ENCODE peak calls at places on chromosomes 11 and 22, in five cellular contexts. G is H1, Z is HCT116, F is transverse colon, V is K562. A is an unnamed sample.
A peak's percentile ranks its signal among the peaks of the same experiment; 100 is the strongest.

GRCh38 chr11:111555255-111555654 is 14.7 kb downstream of the LAYN start:
- DNase-seq in G (no peak), F (no peak), Z (no peak), V (no peak), A (no peak)

GRCh38 chr11:74929431-74930363 is 19.2 kb downstream of the XRRA1 start:
- DNase-seq in V (peak; percentile 51), Z (peak; percentile 81), G (peak; percentile 66), F (peak; percentile 67), A (peak; percentile 77)

GRCh38 chr11:69123593-69124545 is 31.9 kb upstream of the SMIM38 start:
- DNase-seq in G (peak; percentile 63), Z (no peak), F (no peak), V (no peak), A (no peak)

GRCh38 chr11:8586805-8587204 is 7.2 kb downstream of the STK33 start:
- DNase-seq in F (no peak), G (no peak), Z (no peak), V (no peak), A (no peak)

GRCh38 chr11:68998390-68998911 is 14.6 kb downstream of the MRGPRF start:
- DNase-seq in G (no peak), Z (no peak), V (no peak), F (peak; percentile 24), A (no peak)

GRCh38 chr11:69912911-69913451 is 93.8 kb upstream of the FGF3 start:
- DNase-seq in V (peak; percentile 36), Z (no peak), G (peak; percentile 50), F (peak; percentile 27), A (no peak)

GRCh38 chr11:129861702-129862107 is 33.7 kb downstream of the NFRKB start:
- DNase-seq in V (no peak), Z (peak; percentile 61), F (peak; percentile 72), G (no peak), A (peak; percentile 89)

GRCh38 chr22:41526226-41526531 is 18.1 kb downstream of the POLR3H start:
- DNase-seq in F (no peak), Z (no peak), G (no peak), V (no peak), A (no peak)

GRCh38 chr22:29457730-29458129 is 19.3 kb downstream of the RFPL1 start:
- DNase-seq in Z (peak; percentile 70), G (peak; percentile 70), F (peak; percentile 13), V (peak; percentile 69), A (no peak)

GRCh38 chr11:94513091-94513490 is 830 bp downstream of the C11orf97 start:
- DNase-seq in F (peak; percentile 38), G (no peak), V (no peak), Z (no peak), A (no peak)

GRCh38 chr11:128908391-128909246 is 17.5 kb downstream of the KCNJ5 start:
- DNase-seq in G (no peak), V (no peak), Z (peak; percentile 45), F (peak; percentile 63), A (peak; percentile 78)

GRCh38 chr11:72742522-72743320 is 9.5 kb downstream of the ARAP1 start:
- DNase-seq in G (no peak), V (no peak), F (no peak), Z (no peak), A (no peak)

GRCh38 chr11:119846374-119846773 is 117.4 kb upstream of the NECTIN1 start:
- DNase-seq in V (no peak), F (no peak), G (no peak), Z (no peak), A (no peak)

GRCh38 chr11:94171693-94172440 is 43.2 kb downstream of the PANX1 start:
- DNase-seq in Z (peak; percentile 16), F (peak; percentile 34), G (peak; percentile 83), V (peak; percentile 84), A (peak; percentile 52)

GRCh38 chr11:22244986-22245592 is 52.2 kb downstream of the ANO5 start:
- DNase-seq in G (no peak), Z (peak; percentile 15), V (no peak), F (peak; percentile 10), A (peak; percentile 47)

GRCh38 chr11:32316232-32316631 is 119.1 kb downstream of the WT1 start:
- DNase-seq in V (no peak), Z (no peak), F (no peak), G (no peak), A (no peak)

GRCh38 chr11:61189933-61190332 is 13.4 kb upstream of the PGA3 start:
- DNase-seq in Z (no peak), V (no peak), G (no peak), F (no peak), A (no peak)

GRCh38 chr11:10622957-10623787 is 54.7 kb upstream of the LYVE1 start:
- DNase-seq in F (no peak), V (no peak), G (peak; percentile 28), Z (no peak), A (no peak)

GRCh38 chr22:17368727-17369552 is at the start of gene CECR2:
- DNase-seq in F (peak; percentile 21), G (peak; percentile 84), Z (peak; percentile 34), V (peak; percentile 86), A (no peak)

GRCh38 chr11:63670738-63671321 is 346 bp downstream of the ATL3 start:
- DNase-seq in G (peak; percentile 66), F (peak; percentile 78), V (no peak), Z (no peak), A (peak; percentile 72)

GRCh38 chr11:9004310-9004945 is 627 bp upstream of the NRIP3 start:
- DNase-seq in G (peak; percentile 81), Z (no peak), V (no peak), F (peak; percentile 23), A (no peak)

GRCh38 chr11:112784323-112785073 is 176.7 kb upstream of the NCAM1 start:
- DNase-seq in Z (no peak), F (peak; percentile 32), V (peak; percentile 14), G (no peak), A (no peak)

GRCh38 chr22:32695451-32695891 is 106.0 kb upstream of the TIMP3 start:
- DNase-seq in F (no peak), Z (peak; percentile 21), G (no peak), V (no peak), A (no peak)

GRCh38 chr11:90639687-90640086 is 416.8 kb upstream of the CHORDC1 start:
- DNase-seq in F (no peak), G (no peak), Z (no peak), V (no peak), A (no peak)

GRCh38 chr11:78313181-78313788 is 104.3 kb downstream of the GAB2 start:
- DNase-seq in G (no peak), F (peak; percentile 52), Z (peak; percentile 10), V (no peak), A (peak; percentile 31)

GRCh38 chr22:42269407-42270177 is 861 bp downstream of the TCF20 start:
- DNase-seq in F (peak; percentile 84), G (peak; percentile 84), V (peak; percentile 63), Z (peak; percentile 48), A (peak; percentile 80)

GRCh38 chr22:17369553-17370035 is 334 bp downstream of the CECR2 start:
- DNase-seq in G (peak; percentile 71), Z (no peak), V (peak; percentile 17), F (peak; percentile 14), A (no peak)

GRCh38 chr11:43579919-43580276 is 100.6 kb upstream of the HSD17B12 start:
- DNase-seq in Z (no peak), V (peak; percentile 17), F (no peak), G (peak; percentile 77), A (no peak)

GRCh38 chr11:43582024-43582836 is 98.3 kb upstream of the HSD17B12 start:
- DNase-seq in V (no peak), Z (no peak), F (no peak), G (peak; percentile 55), A (no peak)

GRCh38 chr11:43582837-43583462 is 97.6 kb upstream of the HSD17B12 start:
- DNase-seq in V (no peak), F (no peak), G (peak; percentile 63), Z (no peak), A (no peak)

GRCh38 chr11:43580735-43581369 is 99.7 kb upstream of the HSD17B12 start:
- DNase-seq in F (no peak), Z (no peak), G (peak; percentile 76), V (peak; percentile 64), A (no peak)

DNA sequence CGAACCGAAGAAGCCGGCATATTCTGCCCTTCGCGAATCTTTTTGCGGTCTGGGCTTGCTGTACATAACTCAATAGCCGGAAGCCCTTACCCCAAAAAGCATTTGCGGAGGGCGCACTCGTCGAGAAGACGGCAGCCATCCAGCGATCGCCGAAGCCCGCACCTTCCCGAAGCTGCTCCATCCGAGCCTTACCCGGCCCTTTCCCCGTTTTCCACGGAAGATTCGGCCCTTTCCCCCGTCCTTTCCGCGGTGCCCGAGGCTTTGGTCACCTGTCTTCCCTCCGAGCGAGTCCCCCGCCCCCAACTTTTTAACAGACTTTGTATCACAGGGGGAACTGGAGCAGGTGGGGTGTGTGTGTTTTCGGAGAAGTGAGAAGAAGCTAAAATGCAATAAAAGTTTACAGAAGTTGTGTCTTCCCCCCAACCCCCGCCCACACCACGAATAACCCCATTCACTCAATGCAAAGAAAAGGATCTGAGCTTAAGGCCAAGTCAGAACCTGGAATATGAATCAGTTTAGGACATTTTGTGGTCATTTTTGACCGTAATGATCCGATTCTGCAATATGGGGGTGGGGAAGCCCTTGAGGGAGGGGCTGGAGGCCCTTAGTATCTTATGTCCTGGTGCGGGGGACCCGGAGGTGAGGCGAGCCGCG is 99.0 kb upstream of the HSD17B12 start:
- DNase-seq in V (no peak), F (no peak), G (no peak), Z (no peak), A (no peak)
- TF ChIP-seq POLR2AphosphoS5 in V (no peak), F (no peak), G (no peak), Z (no peak), A (no peak)

DNA sequence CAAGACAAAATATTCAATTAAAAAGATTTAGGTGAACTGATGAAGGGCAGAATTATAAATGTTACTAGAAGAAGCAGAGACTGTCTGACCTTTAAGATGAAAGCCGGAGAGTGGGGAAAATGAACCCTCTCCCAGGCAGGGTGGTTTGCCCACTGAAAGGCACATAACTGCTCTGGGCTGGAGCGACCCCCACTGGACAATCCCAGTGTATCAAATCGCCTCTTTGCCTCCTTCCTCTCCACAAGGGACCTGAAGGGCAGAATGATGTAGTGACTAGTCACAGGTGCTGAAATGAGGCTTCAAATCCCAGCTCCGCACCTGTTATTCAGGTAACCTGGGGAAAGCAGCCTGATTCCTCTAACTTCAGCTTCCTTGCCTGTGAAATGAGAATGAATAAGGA is 69.0 kb downstream of the EFCAB6 start:
- DNase-seq in F (no peak), Z (no peak), G (peak; percentile 78), V (peak; percentile 9), A (no peak)
- TF ChIP-seq CTCF in F (no peak), Z (no peak), G (peak; percentile 83), V (peak; percentile 48), A (no peak)

GRCh38 chr11:67644042-67644441 is 4.5 kb upstream of the TBX10 start:
- DNase-seq in F (no peak), V (no peak), G (peak; percentile 45), Z (peak; percentile 16), A (no peak)
- TF ChIP-seq POLR2A in F (no peak), V (no peak), G (no peak), Z (no peak), A (no peak)

GRCh38 chr11:118530180-118530682 is 761 bp upstream of the TMEM25 start:
- DNase-seq in V (peak; percentile 73), G (peak; percentile 66), F (peak; percentile 60), Z (no peak), A (peak; percentile 37)

GRCh38 chr11:118532091-118532490 is 1.1 kb downstream of the TMEM25 start:
- DNase-seq in Z (no peak), F (no peak), V (no peak), G (no peak), A (no peak)

GRCh38 chr11:118531597-118532084 is 649 bp downstream of the TMEM25 start:
- DNase-seq in Z (no peak), V (peak; percentile 27), F (no peak), G (no peak), A (no peak)

GRCh38 chr11:118529584-118530175 is 1.3 kb upstream of the TMEM25 start:
- DNase-seq in G (peak; percentile 51), Z (no peak), F (no peak), V (no peak), A (no peak)

GRCh38 chr11:118530683-118531596 is at the start of gene TMEM25:
- DNase-seq in V (peak; percentile 93), Z (no peak), G (peak; percentile 90), F (peak; percentile 71), A (peak; percentile 70)
- TF ChIP-seq POLR2AphosphoS5 in V (peak; percentile 43), Z (peak; percentile 61), G (no peak), F (no peak), A (peak; percentile 27)